ENCODE peak calls at places on chromosomes 3 and 15, in six cellular contexts. X is transverse colon, R is left lung, I is neural crest cell, L is endothelial cell of umbilical vein, K is tibial artery. N is an unnamed sample.

GRCh38 chr3:149441662-149442442 is 32.6 kb upstream of the TM4SF4 start:
- DNase-seq in K (no peak), I (no peak), R (no peak), L (no peak), X (no peak), N (no peak)

GRCh38 chr3:53269888-53270880 is 14.4 kb upstream of the TKT start:
- DNase-seq in L (peak), I (peak), K (peak), X (peak), R (peak), N (peak)

GRCh38 chr15:27853624-27854455 is 245.3 kb downstream of the OCA2 start:
- DNase-seq in L (no peak), K (no peak), R (no peak), X (no peak), I (no peak), N (no peak)

GRCh38 chr3:2921903-2922302 is 188.3 kb downstream of the IL5RA start:
- DNase-seq in X (no peak), I (no peak), R (no peak), K (no peak), L (no peak), N (peak)

GRCh38 chr15:41465822-41466421 is 27.8 kb upstream of the ITPKA start:
- DNase-seq in R (no peak), I (peak), L (peak), K (no peak), X (no peak), N (no peak)

GRCh38 chr3:18135083-18135814 is 289.9 kb downstream of the SATB1 start:
- DNase-seq in R (no peak), I (no peak), K (no peak), L (no peak), X (no peak), N (no peak)

GRCh38 chr3:189806171-189806951 is 175.2 kb downstream of the TP63 start:
- DNase-seq in X (no peak), R (no peak), K (no peak), I (peak), L (no peak), N (no peak)

GRCh38 chr3:58074126-58074715 is 66.0 kb downstream of the FLNB start:
- DNase-seq in X (no peak), I (no peak), R (no peak), L (no peak), K (no peak), N (no peak)

GRCh38 chr3:107796786-107797185 is 274.0 kb downstream of the BBX start:
- DNase-seq in R (no peak), L (peak), X (no peak), I (no peak), K (no peak), N (no peak)

GRCh38 chr3:58066842-58067241 is 58.6 kb downstream of the FLNB start:
- DNase-seq in X (no peak), I (no peak), K (no peak), R (no peak), L (peak), N (no peak)

GRCh38 chr15:78695046-78695671 is 54.1 kb upstream of the CHRNB4 start:
- DNase-seq in I (no peak), L (no peak), X (no peak), K (no peak), R (no peak), N (no peak)

GRCh38 chr15:44662478-44663409 is 718 bp downstream of the SPG11 start:
- DNase-seq in I (peak), K (peak), L (no peak), R (peak), X (peak), N (peak)

DNA sequence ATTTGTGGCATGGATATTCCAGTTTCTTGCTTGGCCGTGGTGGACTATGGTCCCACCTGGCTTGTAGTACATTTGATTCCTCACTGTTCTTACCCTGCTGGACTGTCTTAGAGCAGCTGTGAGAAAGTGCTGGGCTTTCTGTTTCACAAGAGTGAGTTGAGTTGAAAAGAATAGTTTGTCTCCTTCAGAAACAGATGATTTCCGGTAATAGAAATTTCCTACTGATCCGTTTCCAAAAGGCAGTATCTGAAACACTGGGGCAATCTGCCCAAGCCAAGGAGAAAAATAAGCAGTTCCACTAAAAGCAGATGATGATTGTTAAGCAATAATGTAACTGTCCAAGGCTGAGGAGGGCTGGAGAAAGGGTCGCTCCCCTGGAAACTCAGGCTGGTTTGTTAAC is 96.0 kb downstream of the SUCLG2 start:
- DNase-seq in R (no peak), K (peak), X (no peak), I (no peak), L (peak), N (peak)
- TF ChIP-seq CTCF in R (no peak), K (no peak), X (no peak), I (no peak), L (no peak), N (no peak)

GRCh38 chr15:68794869-68795268 is 25.8 kb downstream of the ANP32A start:
- DNase-seq in X (no peak), I (no peak), R (no peak), L (no peak), K (no peak), N (no peak)
- TF ChIP-seq CTCF in X (no peak), I (no peak), R (no peak), L (peak), K (no peak), N (no peak)

GRCh38 chr15:52227456-52227855 is 36.3 kb upstream of the GNB5 start:
- DNase-seq in I (peak), L (peak), X (peak), K (peak), R (peak), N (peak)
- TF ChIP-seq CTCF in I (peak), L (peak), X (peak), K (peak), R (peak), N (peak)

GRCh38 chr15:85748176-85748575 is 46.5 kb downstream of the KLHL25 start:
- DNase-seq in L (no peak), I (no peak), X (no peak), R (peak), K (peak), N (no peak)

GRCh38 chr15:85750319-85750806 is 44.4 kb downstream of the KLHL25 start:
- DNase-seq in L (no peak), K (peak), I (no peak), X (peak), R (peak), N (peak)

GRCh38 chr15:85749261-85750151 is 45.2 kb downstream of the KLHL25 start:
- DNase-seq in I (no peak), X (no peak), L (no peak), R (peak), K (peak), N (peak)

GRCh38 chr15:85746641-85747040 is 48.1 kb downstream of the KLHL25 start:
- DNase-seq in X (no peak), K (peak), I (no peak), L (no peak), R (peak), N (no peak)

GRCh38 chr15:85748729-85749128 is 46.0 kb downstream of the KLHL25 start:
- DNase-seq in X (no peak), R (peak), L (no peak), K (peak), I (no peak), N (no peak)
- TF ChIP-seq CTCF in X (no peak), R (no peak), L (no peak), K (no peak), I (no peak), N (no peak)

GRCh38 chr15:98904466-98905048 is 103.0 kb downstream of the PGPEP1L start:
- DNase-seq in I (peak), L (peak), K (no peak), R (no peak), X (peak), N (peak)
- TF ChIP-seq CTCF in I (peak), L (peak), K (peak), R (peak), X (peak), N (no peak)

GRCh38 chr15:91973481-91973880 is 120.0 kb downstream of the SLCO3A1 start:
- DNase-seq in I (no peak), L (no peak), X (no peak), R (no peak), K (no peak), N (no peak)

GRCh38 chr15:91974321-91974720 is 120.8 kb downstream of the SLCO3A1 start:
- DNase-seq in R (no peak), I (no peak), X (no peak), L (no peak), K (no peak), N (no peak)

GRCh38 chr15:91970142-91970541 is 116.6 kb downstream of the SLCO3A1 start:
- DNase-seq in L (no peak), I (no peak), X (peak), R (no peak), K (peak), N (no peak)

GRCh38 chr15:91980502-91981267 is 127.2 kb downstream of the SLCO3A1 start:
- DNase-seq in K (no peak), L (no peak), X (no peak), I (no peak), R (no peak), N (no peak)

DNA sequence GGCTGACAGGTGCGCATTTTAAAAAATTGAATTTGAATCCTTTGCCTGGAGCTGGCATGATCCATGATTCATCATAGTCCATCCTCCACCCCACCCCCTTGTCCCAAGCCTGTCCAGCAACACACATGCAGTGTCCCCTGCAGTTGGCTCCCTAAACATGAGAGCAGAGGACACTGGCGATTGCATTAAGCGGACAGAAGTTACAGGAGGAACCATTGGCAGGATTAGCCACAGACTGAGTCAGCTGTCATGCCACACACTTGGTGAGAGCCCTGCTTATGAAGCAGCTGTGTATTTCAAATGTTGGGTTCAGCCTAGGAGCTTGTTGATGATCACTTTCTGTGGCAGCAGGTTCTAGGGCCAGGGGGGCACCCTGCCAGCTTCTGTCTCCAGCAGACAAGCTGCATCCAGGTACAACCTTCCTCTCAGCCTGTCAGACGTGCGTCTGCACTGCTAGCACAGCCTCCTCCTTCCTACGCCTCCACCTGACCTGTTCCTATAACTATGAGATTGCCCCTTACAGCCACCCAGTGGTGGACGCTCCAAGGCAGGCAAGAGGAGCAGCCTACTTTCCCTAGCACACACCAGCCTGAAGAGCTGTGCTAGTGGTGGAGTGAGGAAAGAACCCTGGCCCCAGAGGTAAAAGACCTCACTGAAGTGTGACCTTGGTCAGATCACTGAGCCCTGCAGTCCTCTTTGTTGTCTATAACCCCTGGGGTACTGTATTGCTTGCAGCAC is 121.9 kb downstream of the SLCO3A1 start:
- DNase-seq in K (no peak), I (no peak), R (no peak), L (no peak), X (no peak), N (no peak)
- TF ChIP-seq CTCF in K (no peak), I (no peak), R (no peak), L (no peak), X (no peak), N (no peak)